ENCODE peak calls at places on chromosomes 6 and 20, in six cellular contexts. One of them, this sample, is unnamed.

GRCh38 chr6:16126056-16126455 is 2.8 kb upstream of the MYLIP start:
- DNase-seq in Karpas-422: no peak
- DNase-seq in brain microvascular endothelial cell: no peak
- DNase-seq in IMR-90: no peak
- DNase-seq in endothelial cell of umbilical vein: no peak
- DNase-seq in dorsolateral prefrontal cortex: no peak
- DNase-seq in this sample: no peak

GRCh38 chr20:32482251-32483220 is 102.6 kb downstream of the NOL4L start:
- DNase-seq in IMR-90: no peak
- DNase-seq in Karpas-422: no peak
- DNase-seq in brain microvascular endothelial cell: no peak
- DNase-seq in endothelial cell of umbilical vein: peak
- DNase-seq in dorsolateral prefrontal cortex: no peak
- DNase-seq in this sample: peak

GRCh38 chr6:49949062-49949461 is 14.9 kb downstream of the DEFB114 start:
- DNase-seq in brain microvascular endothelial cell: no peak
- DNase-seq in dorsolateral prefrontal cortex: no peak
- DNase-seq in Karpas-422: no peak
- DNase-seq in endothelial cell of umbilical vein: no peak
- DNase-seq in IMR-90: no peak
- DNase-seq in this sample: no peak

GRCh38 chr6:53920881-53921280 is 126.1 kb downstream of the LRRC1 start:
- DNase-seq in Karpas-422: no peak
- DNase-seq in dorsolateral prefrontal cortex: no peak
- DNase-seq in endothelial cell of umbilical vein: no peak
- DNase-seq in IMR-90: no peak
- DNase-seq in brain microvascular endothelial cell: no peak
- DNase-seq in this sample: no peak

GRCh38 chr6:128251445-128251844 is 269.0 kb downstream of the PTPRK start:
- DNase-seq in Karpas-422: no peak
- DNase-seq in brain microvascular endothelial cell: no peak
- DNase-seq in endothelial cell of umbilical vein: no peak
- DNase-seq in IMR-90: no peak
- DNase-seq in dorsolateral prefrontal cortex: no peak
- DNase-seq in this sample: no peak

GRCh38 chr6:402901-403658 is 11.5 kb downstream of the IRF4 start:
- DNase-seq in dorsolateral prefrontal cortex: no peak
- DNase-seq in endothelial cell of umbilical vein: no peak
- DNase-seq in brain microvascular endothelial cell: no peak
- DNase-seq in Karpas-422: no peak
- DNase-seq in IMR-90: no peak
- DNase-seq in this sample: no peak

GRCh38 chr6:26401389-26401986 is 587 bp upstream of the BTN3A1 start:
- DNase-seq in IMR-90: no peak
- DNase-seq in dorsolateral prefrontal cortex: no peak
- DNase-seq in endothelial cell of umbilical vein: no peak
- DNase-seq in brain microvascular endothelial cell: no peak
- DNase-seq in Karpas-422: no peak
- DNase-seq in this sample: no peak

GRCh38 chr6:32940656-32941411 is at the start of gene HLA-DMB:
- DNase-seq in IMR-90: peak
- DNase-seq in endothelial cell of umbilical vein: peak
- DNase-seq in brain microvascular endothelial cell: peak
- DNase-seq in dorsolateral prefrontal cortex: no peak
- DNase-seq in Karpas-422: peak
- DNase-seq in this sample: peak

GRCh38 chr6:41836022-41836659 is 48.6 kb downstream of the TOMM6 start:
- DNase-seq in endothelial cell of umbilical vein: no peak
- DNase-seq in dorsolateral prefrontal cortex: no peak
- DNase-seq in Karpas-422: peak
- DNase-seq in IMR-90: peak
- DNase-seq in brain microvascular endothelial cell: no peak
- DNase-seq in this sample: no peak

GRCh38 chr6:44009425-44010321 is 117.6 kb downstream of the MRPL14 start:
- DNase-seq in IMR-90: peak
- DNase-seq in Karpas-422: no peak
- DNase-seq in brain microvascular endothelial cell: no peak
- DNase-seq in endothelial cell of umbilical vein: no peak
- DNase-seq in dorsolateral prefrontal cortex: no peak
- DNase-seq in this sample: no peak

GRCh38 chr6:45256697-45257695 is 71.1 kb upstream of the RUNX2 start:
- DNase-seq in endothelial cell of umbilical vein: no peak
- DNase-seq in IMR-90: peak
- DNase-seq in brain microvascular endothelial cell: peak
- DNase-seq in Karpas-422: no peak
- DNase-seq in dorsolateral prefrontal cortex: no peak
- DNase-seq in this sample: no peak

GRCh38 chr6:54419885-54420284 is 111.6 kb downstream of the TINAG start:
- DNase-seq in endothelial cell of umbilical vein: peak
- DNase-seq in IMR-90: peak
- DNase-seq in brain microvascular endothelial cell: peak
- DNase-seq in dorsolateral prefrontal cortex: no peak
- DNase-seq in Karpas-422: no peak
- DNase-seq in this sample: no peak